ENCODE peak calls at places on chromosomes 16 and 17, in five cellular contexts. One of them, this sample, is unnamed.

GRCh38 chr16:85850344-85850880 is 48.5 kb upstream of the IRF8 start:
- DNase-seq in HFFc6: no peak
- DNase-seq in IMR-90: no peak
- DNase-seq in stimulated activated CD8-positive, alpha-beta memory T cell treated with anti-CD3 and anti-CD28 coated beads, Interleukin-2, amount 100 ng/mL, for 1 hour: no peak
- DNase-seq in NCI-H1417 treated with DMSO at 0.1 percent for 48 hours: no peak
- DNase-seq in this sample: no peak

GRCh38 chr16:48434653-48435318 is 49.6 kb upstream of the SIAH1 start:
- DNase-seq in stimulated activated CD8-positive, alpha-beta memory T cell treated with anti-CD3 and anti-CD28 coated beads, Interleukin-2, amount 100 ng/mL, for 1 hour: no peak
- DNase-seq in HFFc6: no peak
- DNase-seq in IMR-90: peak; percentile 80
- DNase-seq in NCI-H1417 treated with DMSO at 0.1 percent for 48 hours: no peak
- DNase-seq in this sample: peak; percentile 7

GRCh38 chr16:54630284-54630967 is 300.2 kb upstream of the IRX5 start:
- DNase-seq in stimulated activated CD8-positive, alpha-beta memory T cell treated with anti-CD3 and anti-CD28 coated beads, Interleukin-2, amount 100 ng/mL, for 1 hour: no peak
- DNase-seq in NCI-H1417 treated with DMSO at 0.1 percent for 48 hours: no peak
- DNase-seq in HFFc6: peak; percentile 20
- DNase-seq in IMR-90: no peak
- DNase-seq in this sample: peak; percentile 35

GRCh38 chr17:44807093-44807816 is 22.8 kb downstream of the GJC1 start:
- DNase-seq in NCI-H1417 treated with DMSO at 0.1 percent for 48 hours: no peak
- DNase-seq in HFFc6: no peak
- DNase-seq in IMR-90: no peak
- DNase-seq in stimulated activated CD8-positive, alpha-beta memory T cell treated with anti-CD3 and anti-CD28 coated beads, Interleukin-2, amount 100 ng/mL, for 1 hour: no peak
- DNase-seq in this sample: no peak

GRCh38 chr17:71423871-71424546 is 696.8 kb upstream of the SOX9 start:
- DNase-seq in stimulated activated CD8-positive, alpha-beta memory T cell treated with anti-CD3 and anti-CD28 coated beads, Interleukin-2, amount 100 ng/mL, for 1 hour: no peak
- DNase-seq in IMR-90: peak; percentile 76
- DNase-seq in NCI-H1417 treated with DMSO at 0.1 percent for 48 hours: no peak
- DNase-seq in HFFc6: peak; percentile 81
- DNase-seq in this sample: peak; percentile 88

GRCh38 chr16:77437859-77438258 is 3.0 kb upstream of the ADAMTS18 start:
- DNase-seq in HFFc6: no peak
- DNase-seq in NCI-H1417 treated with DMSO at 0.1 percent for 48 hours: no peak
- DNase-seq in stimulated activated CD8-positive, alpha-beta memory T cell treated with anti-CD3 and anti-CD28 coated beads, Interleukin-2, amount 100 ng/mL, for 1 hour: no peak
- DNase-seq in IMR-90: no peak
- DNase-seq in this sample: peak; percentile 17

GRCh38 chr16:81716478-81717210 is 62.4 kb upstream of the PLCG2 start:
- DNase-seq in HFFc6: no peak
- DNase-seq in stimulated activated CD8-positive, alpha-beta memory T cell treated with anti-CD3 and anti-CD28 coated beads, Interleukin-2, amount 100 ng/mL, for 1 hour: no peak
- DNase-seq in NCI-H1417 treated with DMSO at 0.1 percent for 48 hours: no peak
- DNase-seq in IMR-90: no peak
- DNase-seq in this sample: no peak

GRCh38 chr16:23679274-23679985 is 741 bp downstream of the PLK1 start:
- DNase-seq in stimulated activated CD8-positive, alpha-beta memory T cell treated with anti-CD3 and anti-CD28 coated beads, Interleukin-2, amount 100 ng/mL, for 1 hour: no peak
- DNase-seq in IMR-90: peak; percentile 57
- DNase-seq in HFFc6: no peak
- DNase-seq in NCI-H1417 treated with DMSO at 0.1 percent for 48 hours: no peak
- DNase-seq in this sample: peak; percentile 61

GRCh38 chr16:48426244-48427135 is 41.3 kb upstream of the SIAH1 start:
- DNase-seq in IMR-90: peak; percentile 32
- DNase-seq in NCI-H1417 treated with DMSO at 0.1 percent for 48 hours: no peak
- DNase-seq in HFFc6: no peak
- DNase-seq in stimulated activated CD8-positive, alpha-beta memory T cell treated with anti-CD3 and anti-CD28 coated beads, Interleukin-2, amount 100 ng/mL, for 1 hour: no peak
- DNase-seq in this sample: no peak

GRCh38 chr17:44782349-44782850 is 23.6 kb downstream of the ADAM11 start:
- DNase-seq in stimulated activated CD8-positive, alpha-beta memory T cell treated with anti-CD3 and anti-CD28 coated beads, Interleukin-2, amount 100 ng/mL, for 1 hour: no peak
- DNase-seq in NCI-H1417 treated with DMSO at 0.1 percent for 48 hours: no peak
- DNase-seq in IMR-90: no peak
- DNase-seq in HFFc6: no peak
- DNase-seq in this sample: no peak

GRCh38 chr17:68096111-68096510 is 60.6 kb downstream of the KPNA2 start:
- DNase-seq in IMR-90: no peak
- DNase-seq in HFFc6: no peak
- DNase-seq in stimulated activated CD8-positive, alpha-beta memory T cell treated with anti-CD3 and anti-CD28 coated beads, Interleukin-2, amount 100 ng/mL, for 1 hour: no peak
- DNase-seq in NCI-H1417 treated with DMSO at 0.1 percent for 48 hours: no peak
- DNase-seq in this sample: no peak

GRCh38 chr17:20191066-20191465 is 181.9 kb downstream of the SPECC1 start:
- DNase-seq in IMR-90: peak; percentile 98
- DNase-seq in NCI-H1417 treated with DMSO at 0.1 percent for 48 hours: no peak
- DNase-seq in HFFc6: peak; percentile 84
- DNase-seq in stimulated activated CD8-positive, alpha-beta memory T cell treated with anti-CD3 and anti-CD28 coated beads, Interleukin-2, amount 100 ng/mL, for 1 hour: no peak
- DNase-seq in this sample: peak; percentile 92

GRCh38 chr16:75433732-75434413 is 570 bp upstream of the CFDP1 start:
- DNase-seq in HFFc6: peak; percentile 96
- DNase-seq in IMR-90: peak; percentile 97
- DNase-seq in NCI-H1417 treated with DMSO at 0.1 percent for 48 hours: peak; percentile 71
- DNase-seq in stimulated activated CD8-positive, alpha-beta memory T cell treated with anti-CD3 and anti-CD28 coated beads, Interleukin-2, amount 100 ng/mL, for 1 hour: peak; percentile 14
- DNase-seq in this sample: peak; percentile 95

GRCh38 chr17:77887110-77887463 is 71.4 kb upstream of the TNRC6C start:
- DNase-seq in HFFc6: no peak
- DNase-seq in IMR-90: no peak
- DNase-seq in stimulated activated CD8-positive, alpha-beta memory T cell treated with anti-CD3 and anti-CD28 coated beads, Interleukin-2, amount 100 ng/mL, for 1 hour: no peak
- DNase-seq in NCI-H1417 treated with DMSO at 0.1 percent for 48 hours: no peak
- DNase-seq in this sample: no peak

GRCh38 chr16:57148481-57148880 is 37.4 kb downstream of the PSME3IP1 start:
- DNase-seq in stimulated activated CD8-positive, alpha-beta memory T cell treated with anti-CD3 and anti-CD28 coated beads, Interleukin-2, amount 100 ng/mL, for 1 hour: no peak
- DNase-seq in HFFc6: no peak
- DNase-seq in IMR-90: no peak
- DNase-seq in NCI-H1417 treated with DMSO at 0.1 percent for 48 hours: no peak
- DNase-seq in this sample: no peak

GRCh38 chr17:73746314-73747073 is 102.2 kb upstream of the SDK2 start:
- DNase-seq in HFFc6: no peak
- DNase-seq in NCI-H1417 treated with DMSO at 0.1 percent for 48 hours: no peak
- DNase-seq in stimulated activated CD8-positive, alpha-beta memory T cell treated with anti-CD3 and anti-CD28 coated beads, Interleukin-2, amount 100 ng/mL, for 1 hour: no peak
- DNase-seq in IMR-90: no peak
- DNase-seq in this sample: no peak

GRCh38 chr17:11545696-11546095 is 52.6 kb upstream of the DNAH9 start:
- DNase-seq in HFFc6: no peak
- DNase-seq in IMR-90: no peak
- DNase-seq in stimulated activated CD8-positive, alpha-beta memory T cell treated with anti-CD3 and anti-CD28 coated beads, Interleukin-2, amount 100 ng/mL, for 1 hour: no peak
- DNase-seq in NCI-H1417 treated with DMSO at 0.1 percent for 48 hours: no peak
- DNase-seq in this sample: no peak

GRCh38 chr17:6456914-6457687 is 12.8 kb downstream of the PIMREG start:
- DNase-seq in NCI-H1417 treated with DMSO at 0.1 percent for 48 hours: no peak
- DNase-seq in HFFc6: peak; percentile 61
- DNase-seq in IMR-90: peak; percentile 76
- DNase-seq in stimulated activated CD8-positive, alpha-beta memory T cell treated with anti-CD3 and anti-CD28 coated beads, Interleukin-2, amount 100 ng/mL, for 1 hour: no peak
- DNase-seq in this sample: peak; percentile 64

GRCh38 chr17:70099267-70099666 is 24.2 kb downstream of the KCNJ16 start:
- DNase-seq in IMR-90: no peak
- DNase-seq in stimulated activated CD8-positive, alpha-beta memory T cell treated with anti-CD3 and anti-CD28 coated beads, Interleukin-2, amount 100 ng/mL, for 1 hour: no peak
- DNase-seq in NCI-H1417 treated with DMSO at 0.1 percent for 48 hours: no peak
- DNase-seq in HFFc6: no peak
- DNase-seq in this sample: no peak

GRCh38 chr16:7492122-7492521 is 159.5 kb downstream of the RBFOX1 start:
- DNase-seq in IMR-90: no peak
- DNase-seq in NCI-H1417 treated with DMSO at 0.1 percent for 48 hours: no peak
- DNase-seq in stimulated activated CD8-positive, alpha-beta memory T cell treated with anti-CD3 and anti-CD28 coated beads, Interleukin-2, amount 100 ng/mL, for 1 hour: no peak
- DNase-seq in HFFc6: no peak
- DNase-seq in this sample: no peak

GRCh38 chr16:85017151-85017550 is 5.8 kb upstream of the ZDHHC7 start:
- DNase-seq in IMR-90: peak; percentile 39
- DNase-seq in HFFc6: no peak
- DNase-seq in NCI-H1417 treated with DMSO at 0.1 percent for 48 hours: no peak
- DNase-seq in stimulated activated CD8-positive, alpha-beta memory T cell treated with anti-CD3 and anti-CD28 coated beads, Interleukin-2, amount 100 ng/mL, for 1 hour: no peak
- DNase-seq in this sample: peak; percentile 64

GRCh38 chr16:1180772-1181714 is 28.1 kb downstream of the CACNA1H start:
- DNase-seq in IMR-90: no peak
- DNase-seq in HFFc6: no peak
- DNase-seq in stimulated activated CD8-positive, alpha-beta memory T cell treated with anti-CD3 and anti-CD28 coated beads, Interleukin-2, amount 100 ng/mL, for 1 hour: no peak
- DNase-seq in NCI-H1417 treated with DMSO at 0.1 percent for 48 hours: no peak
- DNase-seq in this sample: no peak

GRCh38 chr17:43917348-43918025 is 10.2 kb upstream of the MPP2 start:
- DNase-seq in HFFc6: no peak
- DNase-seq in IMR-90: peak; percentile 10
- DNase-seq in stimulated activated CD8-positive, alpha-beta memory T cell treated with anti-CD3 and anti-CD28 coated beads, Interleukin-2, amount 100 ng/mL, for 1 hour: no peak
- DNase-seq in NCI-H1417 treated with DMSO at 0.1 percent for 48 hours: no peak
- DNase-seq in this sample: no peak